ENCODE peak calls at places on chromosome 12, in ten cellular contexts. Y is hippocampal formation; M is NCI-H1436; A is GDM1; P is A549; G is naive thymus-derived CD4-positive, alpha-beta T cell; D is memory B cell; V is T-helper 1 cell; K is iris pigment epithelial cell; S is activated CD4-positive, alpha-beta T cell treated with anti-CD3 and anti-CD28 coated beads for 48 hours. L is an unnamed sample.

GRCh38 chr12:87995581-87996178 is 33.5 kb downstream of the C12orf50 start:
- DNase-seq in Y (peak; percentile 63), M (peak; percentile 58), A (peak; percentile 15), P (peak; percentile 32), G (no peak), D (peak; percentile 12), V (peak; percentile 4), K (peak; percentile 81), S (peak; percentile 56), L (peak; percentile 37)

GRCh38 chr12:54370218-54370730 is 6.0 kb upstream of the GPR84 start:
- DNase-seq in Y (peak; percentile 63), M (no peak), A (no peak), P (peak; percentile 92), G (no peak), D (no peak), V (no peak), K (peak; percentile 76), S (peak; percentile 32), L (peak; percentile 85)

GRCh38 chr12:51896236-51896635 is 8.3 kb downstream of the ANKRD33 start:
- DNase-seq in Y (no peak), M (no peak), A (no peak), P (no peak), G (no peak), D (no peak), V (no peak), K (no peak), S (no peak), L (no peak)

GRCh38 chr12:10358131-10358530 is 31.7 kb downstream of the KLRK1 start:
- DNase-seq in Y (no peak), M (no peak), A (no peak), P (no peak), G (no peak), D (no peak), V (no peak), K (no peak), S (no peak), L (no peak)

GRCh38 chr12:119683413-119683812 is 15.5 kb downstream of the PRKAB1 start:
- DNase-seq in Y (no peak), M (no peak), A (no peak), P (no peak), G (no peak), D (no peak), V (no peak), K (peak; percentile 27), S (no peak), L (peak; percentile 17)

GRCh38 chr12:19620222-19620621 is 180.9 kb downstream of the AEBP2 start:
- DNase-seq in Y (no peak), M (no peak), A (no peak), P (peak; percentile 61), G (no peak), D (no peak), V (no peak), K (peak; percentile 66), S (no peak), L (no peak)

GRCh38 chr12:53077030-53077429 is 2.2 kb downstream of the SPRYD3 start:
- DNase-seq in Y (no peak), M (no peak), A (no peak), P (no peak), G (no peak), D (no peak), V (no peak), K (no peak), S (no peak), L (no peak)

GRCh38 chr12:96219700-96220206 is 25.6 kb downstream of the ELK3 start:
- DNase-seq in Y (no peak), M (no peak), A (no peak), P (peak; percentile 99), G (no peak), D (no peak), V (no peak), K (peak; percentile 99), S (no peak), L (peak; percentile 98)

GRCh38 chr12:54154708-54155316 is 34.0 kb downstream of the SMUG1 start:
- DNase-seq in Y (no peak), M (no peak), A (no peak), P (no peak), G (no peak), D (no peak), V (no peak), K (no peak), S (no peak), L (no peak)

GRCh38 chr12:108720757-108721514 is 10.4 kb downstream of the CORO1C start:
- DNase-seq in Y (no peak), M (no peak), A (no peak), P (no peak), G (no peak), D (no peak), V (no peak), K (peak; percentile 67), S (no peak), L (peak; percentile 43)

GRCh38 chr12:12722351-12723146 is 5.4 kb downstream of the CDKN1B start:
- DNase-seq in Y (no peak), M (no peak), A (no peak), P (peak; percentile 17), G (peak; percentile 20), D (no peak), V (no peak), K (no peak), S (no peak), L (no peak)

L was measured in MG63.